ENCODE peak calls at places on chromosomes 7 and 10, in four cellular contexts. A, J, I and P are unnamed samples.

GRCh38 chr7:105205592-105206211 is 183.0 kb downstream of the SRPK2 start:
- DNase-seq in A (no peak), I (no peak), J (no peak), P (peak; percentile 17)

GRCh38 chr10:126474031-126474430 is 85.8 kb upstream of the ADAM12 start:
- DNase-seq in A (no peak), I (no peak), J (no peak), P (no peak)

GRCh38 chr7:31327071-31327470 is 13.5 kb downstream of the NEUROD6 start:
- DNase-seq in J (no peak), A (no peak), I (no peak), P (no peak)

GRCh38 chr10:22631646-22632278 is 82.6 kb downstream of the PIP4K2A start:
- DNase-seq in J (no peak), I (no peak), A (no peak), P (peak; percentile 81)

GRCh38 chr10:110725809-110726641 is 81.9 kb downstream of the RBM20 start:
- DNase-seq in I (no peak), A (no peak), J (no peak), P (no peak)

GRCh38 chr7:18518555-18518954 is 23.0 kb downstream of the HDAC9 start:
- DNase-seq in J (no peak), I (no peak), A (no peak), P (no peak)

GRCh38 chr10:78756604-78757442 is 311.9 kb upstream of the ZMIZ1 start:
- DNase-seq in I (peak; percentile 55), J (peak; percentile 75), A (peak; percentile 64), P (peak; percentile 95)

GRCh38 chr10:102988404-102989314 is 70.6 kb downstream of the CNNM2 start:
- DNase-seq in J (no peak), I (no peak), A (no peak), P (no peak)

GRCh38 chr7:73437699-73438416 is 4.3 kb downstream of the FZD9 start:
- DNase-seq in J (no peak), I (no peak), A (no peak), P (no peak)

GRCh38 chr10:123642697-123643096 is 23.5 kb upstream of the GPR26 start:
- DNase-seq in J (no peak), I (no peak), A (no peak), P (no peak)

GRCh38 chr7:2120251-2120660 is 112.5 kb downstream of the MAD1L1 start:
- DNase-seq in J (no peak), A (no peak), I (no peak), P (no peak)

GRCh38 chr10:97708976-97709745 is 4.4 kb upstream of the MARVELD1 start:
- DNase-seq in A (no peak), I (peak; percentile 69), J (no peak), P (peak; percentile 72)

GRCh38 chr7:44431091-44431608 is 59.3 kb downstream of the NUDCD3 start:
- DNase-seq in I (no peak), J (no peak), A (no peak), P (peak; percentile 19)

GRCh38 chr10:22714524-22715289 is at the start of gene PIP4K2A:
- DNase-seq in J (no peak), I (peak; percentile 55), A (peak; percentile 15), P (peak; percentile 58)

GRCh38 chr10:103542764-103543616 is 49.5 kb downstream of the NEURL1 start:
- DNase-seq in J (no peak), I (peak; percentile 25), A (peak; percentile 46), P (peak; percentile 66)

GRCh38 chr10:81873932-81874816 is 820 bp upstream of the NRG3 start:
- DNase-seq in J (no peak), I (no peak), A (no peak), P (peak; percentile 78)

GRCh38 chr7:101828308-101829020 is 11.0 kb downstream of the CUX1 start:
- DNase-seq in A (no peak), J (no peak), I (no peak), P (no peak)

GRCh38 chr7:95199779-95200558 is 124.4 kb downstream of the PON1 start:
- DNase-seq in J (peak; percentile 52), I (peak; percentile 5), A (peak; percentile 24), P (peak; percentile 41)

GRCh38 chr10:21870849-21871248 is 132.7 kb downstream of the DNAJC1 start:
- DNase-seq in I (no peak), A (no peak), J (no peak), P (no peak)

GRCh38 chr10:87660484-87661133 is 931 bp downstream of the PAPSS2 start:
- DNase-seq in I (no peak), A (no peak), J (no peak), P (peak; percentile 64)

GRCh38 chr7:120110169-120110568 is 162.8 kb upstream of the KCND2 start:
- DNase-seq in I (no peak), J (no peak), A (no peak), P (no peak)

GRCh38 chr10:114635797-114636550 is 22.1 kb downstream of the ABLIM1 start:
- DNase-seq in I (peak; percentile 28), A (no peak), J (no peak), P (no peak)

GRCh38 chr10:3811331-3811870 is 26.4 kb upstream of the KLF6 start:
- DNase-seq in A (no peak), J (no peak), I (peak; percentile 52), P (peak; percentile 70)

GRCh38 chr10:117790177-117790576 is 247.6 kb downstream of the EMX2 start:
- DNase-seq in I (no peak), J (no peak), A (no peak), P (no peak)

GRCh38 chr10:51896849-51897248 is 197.5 kb upstream of the CSTF2T start:
- DNase-seq in J (no peak), A (no peak), I (no peak), P (no peak)

GRCh38 chr10:107834706-107835105 is 670.2 kb upstream of the SORCS1 start:
- DNase-seq in J (no peak), A (no peak), I (no peak), P (no peak)

GRCh38 chr10:93062499-93063216 is 2.1 kb downstream of the CYP26C1 start:
- DNase-seq in J (no peak), A (no peak), I (no peak), P (no peak)

GRCh38 chr10:123556736-123557135 is 109.4 kb upstream of the GPR26 start:
- DNase-seq in I (no peak), A (no peak), J (no peak), P (no peak)

GRCh38 chr10:90884414-90884813 is 12.6 kb downstream of the RPP30 start:
- DNase-seq in A (no peak), J (no peak), I (peak; percentile 9), P (no peak)

GRCh38 chr7:55250313-55250712 is 114.8 kb upstream of the LANCL2 start:
- DNase-seq in A (peak; percentile 48), I (no peak), J (no peak), P (peak; percentile 27)
- H3K27ac ChIP-seq in A (no peak overlapping the region), I (no peak overlapping the region), J (no peak overlapping the region), P (no peak overlapping the region)

GRCh38 chr10:30187010-30187409 is 127.6 kb upstream of the JCAD start:
- DNase-seq in J (no peak), A (no peak), I (no peak), P (no peak)

GRCh38 chr10:30184397-30185033 is 125.1 kb upstream of the JCAD start:
- DNase-seq in J (no peak), I (no peak), A (no peak), P (no peak)

GRCh38 chr10:30186371-30186875 is 127.0 kb upstream of the JCAD start:
- DNase-seq in I (no peak), A (no peak), J (no peak), P (peak; percentile 60)

GRCh38 chr10:30188101-30188500 is 128.7 kb upstream of the JCAD start:
- DNase-seq in A (no peak), I (no peak), J (no peak), P (peak; percentile 93)

DNA sequence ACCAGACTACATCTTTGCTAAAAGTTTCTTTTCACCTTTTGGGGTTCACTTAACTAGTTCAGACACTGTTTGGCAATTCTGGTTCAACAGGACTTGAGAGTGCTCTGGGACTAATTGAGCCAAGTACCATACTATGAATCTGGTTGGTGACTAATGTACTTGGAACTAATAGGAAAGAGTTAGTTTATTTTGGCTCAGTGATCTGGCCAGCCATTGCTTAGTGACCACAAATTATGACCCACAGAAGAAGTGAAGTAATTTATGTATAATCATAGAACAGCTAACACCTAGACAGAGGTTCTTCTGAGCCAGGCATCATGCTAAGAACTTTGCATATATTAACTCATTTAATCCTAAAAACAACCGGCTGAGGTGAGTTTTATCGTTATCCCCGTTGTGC is 126.5 kb upstream of the JCAD start:
- DNase-seq in J (no peak), I (no peak), A (no peak), P (peak; percentile 89)
- TF ChIP-seq POLR2AphosphoS5 in J (no peak), I (peak; percentile 55), A (no peak), P (peak; percentile 50)

GRCh38 chr10:130611239-130611638 is 475.0 kb downstream of the GLRX3 start:
- DNase-seq in J (no peak), I (no peak), A (no peak), P (no peak)
- H3K27ac ChIP-seq in J (no peak overlapping the region), I (no peak overlapping the region), A (no peak overlapping the region), P (no peak overlapping the region)

GRCh38 chr7:36265720-36266119 is 112.7 kb downstream of the EEPD1 start:
- DNase-seq in J (no peak), I (peak; percentile 40), A (no peak), P (no peak)
- TF ChIP-seq POLR2AphosphoS5 in J (no peak), I (peak; percentile 28), A (no peak), P (no peak)

GRCh38 chr7:35707422-35707821 is 12.5 kb upstream of the HERPUD2 start:
- DNase-seq in I (no peak), A (no peak), J (no peak), P (no peak)

GRCh38 chr7:35704261-35704660 is 9.3 kb upstream of the HERPUD2 start:
- DNase-seq in A (no peak), J (no peak), I (no peak), P (no peak)

GRCh38 chr7:35701287-35701686 is 6.4 kb upstream of the HERPUD2 start:
- DNase-seq in J (no peak), A (no peak), I (no peak), P (no peak)

GRCh38 chr7:35702541-35702940 is 7.6 kb upstream of the HERPUD2 start:
- DNase-seq in J (no peak), A (no peak), I (no peak), P (no peak)

DNA sequence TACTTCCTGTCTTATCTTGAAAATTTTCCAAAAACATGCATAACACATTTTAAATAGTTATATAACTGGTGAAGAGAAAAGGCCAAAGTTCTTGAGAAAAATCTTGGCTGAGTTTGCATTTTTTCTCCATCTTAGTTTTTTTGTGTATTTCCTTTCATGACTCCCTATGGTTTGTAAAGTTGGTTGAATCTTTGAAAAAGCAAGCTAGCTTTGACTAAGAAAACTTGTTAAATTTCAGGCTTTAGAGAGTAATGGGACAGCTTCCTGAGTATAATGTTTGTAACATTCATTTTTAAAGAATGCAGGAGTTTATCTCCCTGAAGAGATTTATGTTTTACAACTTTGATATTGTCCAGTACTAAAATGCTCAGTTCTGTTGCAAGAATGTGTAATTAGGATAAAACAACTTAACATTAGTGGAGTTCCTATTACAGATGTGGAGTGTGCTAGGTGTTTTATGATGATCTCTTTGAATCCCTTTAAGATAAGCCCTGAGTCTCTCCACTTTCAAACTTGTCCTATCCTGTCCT is 11.1 kb upstream of the HERPUD2 start:
- DNase-seq in I (no peak), A (no peak), J (no peak), P (no peak)
- H3K27ac ChIP-seq in I (no peak overlapping the region), A (no peak overlapping the region), J (no peak overlapping the region), P (no peak overlapping the region)

GRCh38 chr10:44958196-44958896 is 1.3 kb upstream of the RASSF4 start:
- DNase-seq in I (no peak), A (no peak), J (no peak), P (peak; percentile 47)
- TF ChIP-seq POLR2AphosphoS5 in I (no peak), A (no peak), J (no peak), P (no peak)

GRCh38 chr10:62377966-62378365 is 3.8 kb downstream of the ZNF365 start:
- DNase-seq in J (no peak), A (no peak), I (no peak), P (peak; percentile 56)
- H3K27ac ChIP-seq in J (peak overlapping the region; percentile 100), A (no peak overlapping the region), I (no peak overlapping the region), P (peak overlapping the region; percentile 60)